ENCODE peak calls at places on chromosomes 2 and 18, in four cellular contexts. S is H1, K is K562, U is GM12878. Q is an unnamed sample.

GRCh38 chr2:16395601-16396000 is 270.0 kb downstream of the CYRIA start:
- DNase-seq in S (no peak), K (no peak), U (no peak), Q (no peak)

GRCh38 chr18:12585218-12585617 is 72.7 kb downstream of the SPIRE1 start:
- DNase-seq in S (no peak), K (no peak), U (no peak), Q (no peak)

GRCh38 chr2:122329266-122329665 is 573.8 kb downstream of the TSN start:
- DNase-seq in S (no peak), K (no peak), U (no peak), Q (no peak)

GRCh38 chr2:205367536-205367935 is 314.8 kb upstream of the NRP2 start:
- DNase-seq in S (no peak), K (no peak), U (no peak), Q (no peak)

GRCh38 chr2:178247255-178247654 is 52.9 kb downstream of the OSBPL6 start:
- DNase-seq in S (no peak), K (no peak), U (no peak), Q (no peak)

GRCh38 chr2:164620873-164621760 is at the start of gene GRB14:
- DNase-seq in S (peak), K (no peak), U (no peak), Q (peak)

GRCh38 chr2:233707979-233708644 is 4.6 kb upstream of the UGT1A5 start:
- DNase-seq in S (no peak), K (no peak), U (no peak), Q (no peak)

GRCh38 chr2:217399288-217399687 is 539.4 kb upstream of the TNP1 start:
- DNase-seq in S (no peak), K (no peak), U (no peak), Q (no peak)

GRCh38 chr18:51897884-51898283 is 442.1 kb upstream of the DCC start:
- DNase-seq in S (no peak), K (no peak), U (no peak), Q (no peak)

GRCh38 chr2:113138428-113139322 is 11.3 kb downstream of the IL1RN start:
- DNase-seq in S (no peak), K (peak), U (peak), Q (peak)

GRCh38 chr18:69956037-69956436 is 8.4 kb upstream of the CD226 start:
- DNase-seq in S (no peak), K (no peak), U (no peak), Q (no peak)

GRCh38 chr2:235098273-235098672 is 146.5 kb downstream of the SH3BP4 start:
- DNase-seq in S (no peak), K (no peak), U (no peak), Q (no peak)

GRCh38 chr2:7427293-7428060 is 510.3 kb downstream of the RNF144A start:
- DNase-seq in S (peak), K (peak), U (peak), Q (peak)

GRCh38 chr2:170845343-170845742 is 28.7 kb downstream of the GAD1 start:
- DNase-seq in S (no peak), K (peak), U (no peak), Q (no peak)

GRCh38 chr2:60515751-60516226 is 37.7 kb downstream of the BCL11A start:
- DNase-seq in S (no peak), K (no peak), U (peak), Q (no peak)

DNA sequence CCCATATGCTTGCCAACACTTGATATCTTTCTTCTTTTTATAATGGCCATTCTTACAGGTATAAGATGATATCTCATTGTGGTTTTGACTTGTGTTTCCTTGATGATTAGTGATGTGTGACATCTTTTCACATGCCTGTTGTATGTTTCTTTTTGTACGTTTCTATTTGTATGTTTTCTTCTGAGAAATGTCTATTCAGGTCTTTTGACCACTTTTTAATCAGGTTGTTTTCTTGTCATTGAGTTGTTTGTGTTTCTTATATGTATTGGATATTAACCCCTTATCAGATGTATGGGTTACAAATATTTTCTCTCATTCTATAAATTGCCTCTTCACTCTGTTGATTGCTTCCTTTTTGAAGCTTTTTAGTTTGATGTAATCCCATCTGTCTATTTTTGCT is 42.4 kb downstream of the ABCB11 start:
- DNase-seq in S (no peak), K (no peak), U (no peak), Q (no peak)
- TF ChIP-seq TAF1 in S (no peak), K (no peak), U (no peak), Q (no peak)

DNA sequence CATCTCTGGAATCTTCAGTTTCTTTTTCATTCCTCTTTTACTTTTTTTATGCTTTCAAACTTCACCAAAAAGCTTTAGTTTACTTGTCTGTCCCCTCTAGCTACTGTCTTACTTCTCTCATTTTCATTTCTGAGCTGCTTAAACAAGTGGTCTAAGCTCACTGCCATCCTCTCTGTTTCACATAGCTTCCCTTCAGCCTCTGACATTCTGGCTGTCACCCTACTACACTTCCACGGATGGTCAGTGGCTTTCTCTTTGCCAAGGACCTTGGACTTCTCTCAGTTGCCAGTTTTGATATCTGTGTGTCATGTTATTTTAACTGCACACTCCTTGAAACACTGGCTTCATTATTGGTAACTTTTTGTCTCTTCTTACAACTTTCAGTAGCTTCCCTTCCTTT is 176.1 kb downstream of the IKZF2 start:
- DNase-seq in S (no peak), K (no peak), U (no peak), Q (no peak)
- TF ChIP-seq ATF2 in S (no peak), K (no peak), U (no peak), Q (no peak)

GRCh38 chr2:98913916-98914712 is 21.9 kb downstream of the CRACDL start:
- DNase-seq in S (no peak), K (no peak), U (no peak), Q (no peak)
- TF ChIP-seq TAF1 in S (no peak), K (no peak), U (no peak), Q (no peak)

GRCh38 chr18:11105463-11105862 is 43.9 kb downstream of the PIEZO2 start:
- DNase-seq in S (no peak), K (no peak), U (no peak), Q (no peak)
- TF ChIP-seq ATF2 in S (no peak), K (no peak), U (no peak), Q (no peak)

DNA sequence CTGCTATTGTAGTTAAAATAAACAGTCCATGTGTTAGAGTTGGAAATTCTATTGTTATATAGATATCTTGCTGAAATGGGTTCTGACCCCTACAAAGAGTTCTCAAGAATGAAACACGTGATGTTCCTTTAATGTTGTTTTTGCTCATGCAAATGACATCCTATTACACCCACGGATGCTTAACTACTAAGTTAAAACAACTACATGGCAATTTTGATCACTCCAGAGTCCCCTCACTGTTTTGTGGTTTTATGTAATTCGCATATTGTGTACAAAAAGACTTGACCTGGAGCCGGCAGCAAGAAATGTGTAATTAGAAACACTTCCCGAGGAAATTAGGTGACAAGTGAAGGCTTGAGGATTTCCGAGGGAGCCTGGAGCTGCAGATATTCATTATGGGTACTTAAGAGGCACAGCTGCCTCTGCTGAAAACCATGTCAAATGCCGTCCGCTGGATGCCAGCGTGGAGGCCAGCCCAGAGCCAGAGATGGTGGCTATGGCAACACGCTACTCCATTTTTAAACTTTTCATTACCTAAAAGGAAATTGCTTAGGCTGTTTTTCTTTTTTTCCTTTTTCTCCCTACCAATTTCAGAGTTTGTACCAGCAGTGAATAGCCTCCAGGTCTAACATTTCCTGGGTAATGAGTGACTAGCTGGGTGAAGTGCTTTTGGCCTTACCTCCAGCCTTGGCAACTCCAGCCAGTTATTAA is 21.0 kb upstream of the CABLES1 start:
- DNase-seq in S (no peak), K (no peak), U (no peak), Q (no peak)
- TF ChIP-seq TAF1 in S (no peak), K (no peak), U (no peak), Q (no peak)

DNA sequence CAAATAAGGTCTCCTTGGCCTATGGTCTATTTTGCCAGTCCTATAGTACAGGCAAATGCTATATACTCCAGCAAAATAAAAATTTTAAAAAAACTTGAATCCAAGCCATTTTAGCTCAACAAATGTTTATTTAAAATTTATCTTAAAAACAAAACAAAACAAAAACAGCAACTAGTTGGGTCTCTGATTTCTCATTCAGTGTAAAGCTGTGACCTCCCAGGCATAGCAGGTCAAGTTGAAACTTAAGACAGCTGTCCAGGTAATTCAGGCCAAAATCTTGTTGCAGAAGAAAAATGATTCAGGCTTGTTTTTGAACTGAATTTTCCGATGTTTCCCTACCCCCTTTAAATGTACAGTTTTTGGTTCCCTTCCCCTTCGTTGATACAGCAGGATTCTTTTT is 58.4 kb downstream of the CABLES1 start:
- DNase-seq in S (no peak), K (no peak), U (no peak), Q (no peak)
- TF ChIP-seq ATF2 in S (no peak), K (no peak), U (no peak), Q (no peak)

GRCh38 chr2:157087373-157088005 is 170.0 kb upstream of the GALNT5 start:
- DNase-seq in S (no peak), K (no peak), U (no peak), Q (no peak)
- TF ChIP-seq TAF1 in S (no peak), K (no peak), U (no peak), Q (no peak)

GRCh38 chr2:70944291-70944690 is 8.6 kb downstream of the ATP6V1B1 start:
- DNase-seq in S (no peak), K (no peak), U (no peak), Q (no peak)
- TF ChIP-seq ATF2 in S (no peak), K (no peak), U (no peak), Q (no peak)

DNA sequence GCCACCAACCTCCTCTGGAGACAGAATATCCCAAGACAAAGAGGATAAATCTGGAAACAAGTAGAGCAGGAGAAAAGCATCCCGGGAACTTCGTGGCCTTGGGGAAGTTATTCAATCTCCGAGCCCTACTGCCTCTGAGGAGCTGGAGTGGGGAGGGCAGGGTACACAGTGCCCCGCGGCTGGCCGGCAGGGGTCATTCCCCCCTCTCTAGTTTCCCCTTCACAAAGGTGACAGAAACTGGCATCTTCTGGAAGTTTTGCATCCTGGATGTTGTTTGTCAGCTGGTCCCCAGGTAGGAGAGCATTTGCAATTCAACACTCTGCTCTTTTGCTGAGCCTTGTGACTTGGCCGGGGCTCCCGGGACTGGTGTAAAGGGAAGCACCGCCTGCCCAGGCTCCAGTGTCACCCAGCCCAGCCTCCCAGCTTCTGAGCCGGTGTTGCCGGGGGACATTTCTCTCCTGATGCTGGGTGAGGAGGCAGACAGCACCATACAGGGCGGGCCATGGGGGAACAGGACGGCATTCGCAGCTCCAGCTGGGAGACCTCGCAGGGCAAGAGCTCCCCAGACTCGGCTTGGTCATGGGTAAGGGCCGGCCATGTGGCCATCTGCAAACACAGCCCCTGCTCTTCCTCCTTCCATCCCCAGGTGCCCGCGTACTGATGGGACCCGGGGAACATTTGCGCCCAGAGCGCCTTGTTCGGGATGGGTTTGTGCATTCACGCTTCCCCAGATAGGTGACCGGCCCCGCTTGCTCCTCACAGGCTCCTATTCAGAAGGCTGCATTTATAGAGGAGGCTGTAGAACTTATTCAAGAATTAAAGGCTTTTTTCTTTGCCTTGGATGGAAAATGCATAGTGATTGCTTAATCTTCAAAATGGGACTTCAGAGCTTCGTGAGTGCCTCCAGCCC is 7.4 kb upstream of the NTSR2 start:
- DNase-seq in S (no peak), K (no peak), U (no peak), Q (no peak)
- TF ChIP-seq TAF1 in S (no peak), K (no peak), U (no peak), Q (no peak)

DNA sequence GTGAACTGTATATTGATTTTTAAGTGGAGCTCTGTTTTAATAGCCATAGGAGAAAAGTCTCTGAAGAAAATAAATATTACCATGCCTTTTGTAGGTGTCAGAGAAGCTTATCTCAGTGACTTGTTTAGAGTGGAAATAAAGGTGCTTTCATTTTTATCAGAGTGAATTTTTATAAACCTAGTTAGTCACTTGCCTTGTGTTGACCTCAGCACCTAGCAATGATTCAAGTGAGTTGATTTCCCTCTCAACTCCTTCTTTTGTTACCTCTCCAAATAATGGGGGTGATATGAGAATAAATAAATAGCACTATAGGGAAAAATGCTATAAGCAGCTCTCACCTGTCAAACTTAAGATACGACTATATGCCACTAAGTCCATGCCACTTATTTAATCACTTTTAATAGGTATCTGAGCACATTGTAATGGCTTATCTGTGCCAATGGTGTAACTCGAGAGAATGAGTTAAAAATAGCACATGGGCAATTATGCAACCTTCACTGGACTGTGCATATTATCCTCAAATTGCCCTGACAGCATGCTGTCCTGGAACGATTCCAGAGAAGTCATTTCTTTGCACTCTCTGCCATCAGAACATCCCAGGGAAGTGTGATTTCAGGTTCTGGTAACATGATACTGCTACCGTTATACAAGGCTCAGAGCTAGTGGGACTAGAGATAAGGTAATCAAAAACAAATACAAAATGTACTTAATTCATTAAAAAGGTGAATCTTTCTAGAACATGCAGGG is 290.8 kb downstream of the CCDC85A start:
- DNase-seq in S (no peak), K (no peak), U (no peak), Q (no peak)
- TF ChIP-seq ATF2 in S (no peak), K (no peak), U (no peak), Q (no peak)

Q was measured in HepG2.